ENCODE peak calls at places on chromosome 12, in nine cellular contexts. Y, H, P, Q, R, X, J, W and I are unnamed samples.

GRCh38 chr12:123712780-123713319 is 697 bp downstream of the ATP6V0A2 start:
- DNase-seq in P (no peak), J (peak; percentile 58), W (no peak), H (peak; percentile 8), R (peak; percentile 53), Y (no peak), Q (no peak), X (no peak), I (no peak)

GRCh38 chr12:52087961-52088820 is 8.7 kb downstream of the SMIM41 start:
- DNase-seq in R (peak; percentile 60), H (no peak), Q (no peak), J (no peak), P (no peak), W (peak; percentile 76), X (peak; percentile 69), Y (no peak), I (no peak)

GRCh38 chr12:32163596-32163995 is 56.9 kb downstream of the BICD1 start:
- DNase-seq in Q (no peak), P (no peak), X (no peak), W (no peak), Y (peak; percentile 50), H (no peak), R (no peak), J (no peak), I (no peak)

GRCh38 chr12:81668475-81668874 is 90.7 kb downstream of the PPFIA2 start:
- DNase-seq in H (peak; percentile 89), W (no peak), J (no peak), P (no peak), Q (no peak), X (no peak), R (no peak), Y (peak; percentile 43), I (no peak)

GRCh38 chr12:114186241-114187002 is 219.5 kb downstream of the TBX5 start:
- DNase-seq in X (no peak), P (no peak), J (no peak), W (no peak), Y (no peak), R (no peak), Q (peak; percentile 62), H (no peak), I (no peak)

GRCh38 chr12:42696424-42697149 is 107.0 kb upstream of the PRICKLE1 start:
- DNase-seq in Y (peak; percentile 64), Q (no peak), W (no peak), X (peak; percentile 82), R (peak; percentile 87), J (no peak), P (peak; percentile 48), H (peak; percentile 97), I (peak; percentile 47)

GRCh38 chr12:16221776-16222175 is 55.7 kb downstream of the SLC15A5 start:
- DNase-seq in P (no peak), Q (no peak), J (no peak), Y (no peak), W (no peak), H (no peak), X (no peak), R (no peak), I (no peak)

GRCh38 chr12:106019130-106019529 is 119.6 kb downstream of the NUAK1 start:
- DNase-seq in P (no peak), H (peak; percentile 13), R (no peak), W (no peak), J (no peak), X (no peak), Y (no peak), Q (no peak), I (no peak)

GRCh38 chr12:82040987-82041743 is 282.0 kb upstream of the PPFIA2 start:
- DNase-seq in H (no peak), Q (no peak), Y (no peak), R (no peak), P (no peak), J (no peak), W (no peak), X (no peak), I (no peak)

GRCh38 chr12:75862692-75863471 is 168.7 kb downstream of the PHLDA1 start:
- DNase-seq in W (no peak), R (no peak), Q (no peak), H (peak; percentile 43), J (no peak), X (no peak), P (no peak), Y (peak; percentile 86), I (no peak)

GRCh38 chr12:101111441-101111840 is 98.6 kb downstream of the SLC5A8 start:
- DNase-seq in X (no peak), W (no peak), P (no peak), R (no peak), Q (no peak), Y (no peak), H (no peak), J (no peak), I (no peak)

GRCh38 chr12:29838768-29839167 is 55.0 kb upstream of the TMTC1 start:
- DNase-seq in X (no peak), R (no peak), J (no peak), H (no peak), P (no peak), W (no peak), Y (no peak), Q (no peak), I (no peak)

GRCh38 chr12:107092669-107093546 is 441 bp downstream of the CRY1 start:
- DNase-seq in X (peak; percentile 90), H (no peak), J (no peak), R (peak; percentile 74), P (peak; percentile 68), Y (no peak), W (peak; percentile 89), Q (peak; percentile 73), I (peak; percentile 44)

GRCh38 chr12:56358836-56359532 is 923 bp downstream of the STAT2 start:
- DNase-seq in H (peak; percentile 85), J (no peak), R (no peak), X (no peak), P (peak; percentile 34), Q (no peak), Y (peak; percentile 87), W (peak; percentile 28), I (no peak)

GRCh38 chr12:103503546-103504480 is 8.0 kb upstream of the C12orf42 start:
- DNase-seq in Y (no peak), P (peak; percentile 26), X (no peak), R (no peak), J (no peak), W (peak; percentile 88), H (no peak), Q (peak; percentile 57), I (peak; percentile 61)
- H3K27ac ChIP-seq in Y (no peak overlapping the region), P (no peak overlapping the region), X (no peak overlapping the region), R (no peak overlapping the region), J (no peak overlapping the region), W (no peak overlapping the region), H (no peak overlapping the region), Q (no peak overlapping the region), I (no peak overlapping the region)

DNA sequence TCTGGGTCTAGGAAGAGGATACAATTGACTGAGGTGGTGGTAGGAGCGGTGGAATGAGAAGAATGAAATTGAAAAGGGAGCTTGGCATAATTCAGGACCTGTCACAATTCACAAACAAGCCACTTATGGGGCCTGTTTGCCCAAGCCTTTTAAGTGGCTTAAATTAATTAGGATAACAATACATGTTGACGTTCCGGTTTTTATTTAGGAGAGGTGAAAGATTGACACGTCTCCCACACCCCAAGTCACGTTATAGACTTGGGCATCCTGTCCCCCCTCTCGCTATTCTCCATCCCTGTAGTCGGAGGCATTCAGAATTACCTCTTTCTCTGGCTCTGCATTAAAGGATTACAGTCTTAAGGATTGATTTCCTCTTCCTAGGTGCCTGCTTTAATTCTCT is 954 bp upstream of the CALCOCO1 start:
- DNase-seq in Y (no peak), W (no peak), J (no peak), Q (peak; percentile 8), H (no peak), X (no peak), P (no peak), R (no peak), I (no peak)
- H3K4me3 ChIP-seq in Y (peak overlapping the region; percentile 77), W (no peak overlapping the region), J (no peak overlapping the region), Q (peak overlapping the region; percentile 97), H (no peak overlapping the region), X (no peak overlapping the region), P (no peak overlapping the region), R (peak overlapping the region; percentile 90), I (peak overlapping the region; percentile 92)

GRCh38 chr12:54136844-54137580 is 51.8 kb downstream of the SMUG1 start:
- DNase-seq in Y (no peak), H (no peak), X (peak; percentile 44), P (no peak), Q (no peak), J (no peak), W (no peak), R (no peak), I (no peak)
- H3K27ac ChIP-seq in Y (no peak overlapping the region), H (no peak overlapping the region), X (no peak overlapping the region), P (no peak overlapping the region), Q (no peak overlapping the region), J (no peak overlapping the region), W (no peak overlapping the region), R (no peak overlapping the region), I (peak overlapping the region; percentile 96)

DNA sequence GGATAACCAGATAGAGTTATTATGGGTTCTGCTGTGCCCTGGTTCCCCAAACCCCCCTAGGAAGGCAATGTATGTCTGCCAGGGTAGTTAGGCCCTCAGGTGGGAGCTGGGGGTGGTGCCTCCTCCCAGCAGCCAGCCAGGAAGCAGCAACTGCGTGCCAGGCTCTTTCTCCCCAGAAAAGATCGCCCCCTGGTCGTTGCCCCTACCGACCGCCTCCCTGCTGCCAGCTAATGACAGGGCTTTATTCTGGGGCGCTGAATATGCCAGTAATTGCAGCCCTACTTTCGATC is 36.3 kb downstream of the IQSEC3 start:
- DNase-seq in Q (no peak), P (no peak), R (no peak), J (no peak), H (no peak), Y (no peak), X (no peak), W (no peak), I (no peak)
- H3K4me3 ChIP-seq in Q (peak overlapping the region; percentile 31), P (no peak overlapping the region), R (no peak overlapping the region), J (no peak overlapping the region), H (no peak overlapping the region), Y (no peak overlapping the region), X (no peak overlapping the region), W (no peak overlapping the region), I (no peak overlapping the region)

DNA sequence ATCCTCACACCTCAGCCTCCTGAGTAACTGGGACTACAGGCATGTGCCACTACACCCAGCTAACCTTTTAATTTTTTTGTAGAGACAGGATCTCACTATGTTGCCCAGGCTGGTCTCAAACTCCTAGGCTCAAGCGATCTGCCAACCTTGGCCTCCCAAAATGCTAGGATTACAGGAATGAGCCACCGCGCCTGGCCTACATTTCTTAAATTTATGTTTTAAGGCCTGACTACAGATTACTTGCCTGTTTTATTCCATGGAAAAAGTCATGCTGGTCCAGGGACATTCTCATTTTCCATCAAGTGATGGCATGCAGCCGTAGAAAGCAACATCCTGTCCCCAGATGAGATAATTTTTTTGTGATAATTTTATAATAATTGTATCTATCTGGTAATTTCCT is 6.1 kb downstream of the CD9 start:
- DNase-seq in Y (no peak), R (no peak), P (no peak), X (no peak), Q (no peak), J (peak; percentile 23), W (no peak), H (no peak), I (no peak)
- H3K27ac ChIP-seq in Y (no peak overlapping the region), R (peak overlapping the region; percentile 48), P (no peak overlapping the region), X (peak overlapping the region; percentile 66), Q (no peak overlapping the region), J (no peak overlapping the region), W (peak overlapping the region; percentile 51), H (no peak overlapping the region), I (peak overlapping the region; percentile 94)